ENCODE peak calls at places on chromosomes 1 and 21, in five cellular contexts. S, R, G, Y and C are unnamed samples.
A peak's percentile ranks its signal among the peaks of the same experiment; 100 is the strongest.

GRCh38 chr1:103953386-103953785 is 203.7 kb downstream of the AMY1C start:
- DNase-seq in R (no peak), Y (no peak), S (no peak), G (no peak), C (no peak)

GRCh38 chr1:165612062-165612461 is 19.0 kb upstream of the MGST3 start:
- DNase-seq in R (no peak), S (no peak), G (no peak), Y (no peak), C (peak; percentile 85)

GRCh38 chr1:95229042-95229441 is 5.0 kb upstream of the RWDD3 start:
- DNase-seq in S (no peak), R (no peak), Y (no peak), G (no peak), C (no peak)

GRCh38 chr1:20150326-20150705 is 11.2 kb downstream of the PLA2G2F start:
- DNase-seq in Y (no peak), R (no peak), S (no peak), G (no peak), C (no peak)

GRCh38 chr1:180842890-180843289 is 69.8 kb upstream of the KIAA1614 start:
- DNase-seq in R (no peak), Y (no peak), S (no peak), G (no peak), C (no peak)

GRCh38 chr1:6554907-6555778 is at the start of gene TAS1R1:
- DNase-seq in R (no peak), G (no peak), S (no peak), Y (no peak), C (no peak)

GRCh38 chr1:170967042-170967910 is 31.9 kb downstream of the MROH9 start:
- DNase-seq in Y (peak; percentile 18), R (peak; percentile 61), G (peak; percentile 1), S (peak; percentile 12), C (peak; percentile 11)

GRCh38 chr1:7645751-7646048 is 125.4 kb upstream of the VAMP3 start:
- DNase-seq in G (no peak), Y (no peak), S (no peak), R (no peak), C (no peak)

GRCh38 chr1:168728452-168729404 is at the start of gene DPT:
- DNase-seq in Y (no peak), G (no peak), R (no peak), S (peak; percentile 75), C (no peak)

GRCh38 chr21:41459884-41460534 is 34.0 kb downstream of the MX1 start:
- DNase-seq in R (no peak), S (no peak), Y (no peak), G (no peak), C (no peak)

GRCh38 chr1:172777767-172778166 is 118.9 kb downstream of the FASLG start:
- DNase-seq in G (no peak), Y (no peak), R (no peak), S (no peak), C (no peak)

GRCh38 chr1:59948990-59949389 is 22.4 kb upstream of the CYP2J2 start:
- DNase-seq in Y (no peak), R (no peak), S (no peak), G (no peak), C (no peak)

GRCh38 chr21:38945536-38946245 is 140.0 kb downstream of the ETS2 start:
- DNase-seq in G (no peak), R (peak; percentile 62), S (no peak), Y (no peak), C (peak; percentile 61)

GRCh38 chr1:109910123-109910962 is at the start of gene CSF1:
- DNase-seq in S (peak; percentile 26), R (peak; percentile 66), G (peak; percentile 29), Y (peak; percentile 45), C (peak; percentile 70)

GRCh38 chr1:19879227-19879626 is 3.0 kb upstream of the OTUD3 start:
- DNase-seq in S (no peak), G (no peak), R (no peak), Y (no peak), C (no peak)

GRCh38 chr1:235403598-235403997 is 36.4 kb downstream of the TBCE start:
- DNase-seq in R (no peak), Y (no peak), S (peak; percentile 37), G (no peak), C (no peak)

GRCh38 chr1:227887697-227888403 is 59.9 kb downstream of the WNT9A start:
- DNase-seq in S (no peak), Y (no peak), R (no peak), G (no peak), C (no peak)

GRCh38 chr1:204085876-204086275 is 13.0 kb downstream of the SOX13 start:
- DNase-seq in S (peak; percentile 55), G (no peak), R (no peak), Y (no peak), C (no peak)

GRCh38 chr1:17780916-17781315 is 25.8 kb downstream of the ACTL8 start:
- DNase-seq in S (no peak), Y (no peak), R (no peak), G (no peak), C (no peak)

GRCh38 chr1:188706742-188707141 is 1770.9 kb downstream of the BRINP3 start:
- DNase-seq in Y (peak; percentile 44), R (peak; percentile 97), S (peak; percentile 58), G (no peak), C (peak; percentile 81)